ENCODE peak calls at places on chromosomes 12 and 14, in four cellular contexts. One of them, this sample, is unnamed.
A peak's percentile ranks its signal among the peaks of the same experiment; 100 is the strongest.

GRCh38 chr14:71117839-71118743 is 210.8 kb downstream of the PCNX1 start:
- DNase-seq in WTC11: no peak
- DNase-seq in SK-N-SH: no peak
- DNase-seq in K562: no peak
- DNase-seq in this sample: peak; percentile 18

GRCh38 chr14:90301580-90302181 is 30.1 kb downstream of the NRDE2 start:
- DNase-seq in WTC11: no peak
- DNase-seq in SK-N-SH: peak; percentile 51
- DNase-seq in K562: peak; percentile 6
- DNase-seq in this sample: peak; percentile 30

GRCh38 chr12:52691076-52691764 is 11.0 kb upstream of the KRT1 start:
- DNase-seq in WTC11: peak; percentile 63
- DNase-seq in SK-N-SH: peak; percentile 70
- DNase-seq in K562: no peak
- DNase-seq in this sample: no peak

GRCh38 chr14:31190717-31191263 is 16.8 kb downstream of the HECTD1 start:
- DNase-seq in WTC11: no peak
- DNase-seq in SK-N-SH: no peak
- DNase-seq in K562: no peak
- DNase-seq in this sample: no peak

GRCh38 chr12:39331539-39332261 is 111.2 kb downstream of the KIF21A start:
- DNase-seq in WTC11: no peak
- DNase-seq in SK-N-SH: no peak
- DNase-seq in K562: no peak
- DNase-seq in this sample: no peak

GRCh38 chr12:95184119-95184518 is 33.1 kb downstream of the FGD6 start:
- DNase-seq in WTC11: no peak
- DNase-seq in SK-N-SH: no peak
- DNase-seq in K562: no peak
- DNase-seq in this sample: no peak

GRCh38 chr12:2402180-2402579 is 349.4 kb downstream of the CACNA1C start:
- DNase-seq in WTC11: no peak
- DNase-seq in SK-N-SH: peak; percentile 42
- DNase-seq in K562: no peak
- DNase-seq in this sample: no peak

GRCh38 chr12:75735853-75736252 is 224.4 kb upstream of the KRR1 start:
- DNase-seq in WTC11: no peak
- DNase-seq in SK-N-SH: no peak
- DNase-seq in K562: no peak
- DNase-seq in this sample: no peak

GRCh38 chr12:47417146-47417545 is 288.7 kb downstream of the RPAP3 start:
- DNase-seq in WTC11: no peak
- DNase-seq in SK-N-SH: no peak
- DNase-seq in K562: no peak
- DNase-seq in this sample: no peak

GRCh38 chr14:106670006-106670405 is 1143.6 kb downstream of the TMEM121 start:
- DNase-seq in WTC11: no peak
- DNase-seq in SK-N-SH: no peak
- DNase-seq in K562: no peak
- DNase-seq in this sample: no peak

GRCh38 chr14:72291908-72292688 is 359.9 kb downstream of the RGS6 start:
- DNase-seq in WTC11: peak; percentile 29
- DNase-seq in SK-N-SH: peak; percentile 31
- DNase-seq in K562: peak; percentile 20
- DNase-seq in this sample: peak; percentile 24

GRCh38 chr12:107491856-107492255 is 193.7 kb upstream of the PWP1 start:
- DNase-seq in WTC11: no peak
- DNase-seq in SK-N-SH: no peak
- DNase-seq in K562: no peak
- DNase-seq in this sample: no peak

GRCh38 chr12:69553626-69554248 is 31.5 kb upstream of the CCT2 start:
- DNase-seq in WTC11: no peak
- DNase-seq in SK-N-SH: peak; percentile 39
- DNase-seq in K562: peak; percentile 22
- DNase-seq in this sample: peak; percentile 11

GRCh38 chr12:82187595-82187994 is 170.6 kb downstream of the CCDC59 start:
- DNase-seq in WTC11: no peak
- DNase-seq in SK-N-SH: no peak
- DNase-seq in K562: no peak
- DNase-seq in this sample: no peak

GRCh38 chr12:102050660-102051430 is 10.9 kb downstream of the WASHC3 start:
- DNase-seq in WTC11: no peak
- DNase-seq in SK-N-SH: no peak
- DNase-seq in K562: no peak
- DNase-seq in this sample: no peak

GRCh38 chr12:124588689-124589318 is 21.4 kb upstream of the NCOR2 start:
- DNase-seq in WTC11: no peak
- DNase-seq in SK-N-SH: no peak
- DNase-seq in K562: peak; percentile 36
- DNase-seq in this sample: no peak

GRCh38 chr12:104720346-104721064 is 237.6 kb downstream of the SLC41A2 start:
- DNase-seq in WTC11: no peak
- DNase-seq in SK-N-SH: no peak
- DNase-seq in K562: no peak
- DNase-seq in this sample: no peak

GRCh38 chr14:87993485-87993809 is 465 bp upstream of the GALC start:
- DNase-seq in WTC11: no peak
- DNase-seq in SK-N-SH: no peak
- DNase-seq in K562: no peak
- DNase-seq in this sample: no peak

GRCh38 chr14:67965684-67966083 is 146.1 kb downstream of the RAD51B start:
- DNase-seq in WTC11: no peak
- DNase-seq in SK-N-SH: no peak
- DNase-seq in K562: no peak
- DNase-seq in this sample: no peak

GRCh38 chr14:54814076-54814475 is 88.5 kb downstream of the GCH1 start:
- DNase-seq in WTC11: peak; percentile 72
- DNase-seq in SK-N-SH: no peak
- DNase-seq in K562: peak; percentile 60
- DNase-seq in this sample: no peak

GRCh38 chr12:56243731-56244181 is 13.9 kb downstream of the SLC39A5 start:
- DNase-seq in WTC11: no peak
- DNase-seq in SK-N-SH: peak; percentile 69
- DNase-seq in K562: peak; percentile 70
- DNase-seq in this sample: peak; percentile 41

GRCh38 chr12:129566800-129567199 is 337.0 kb downstream of the TMEM132D start:
- DNase-seq in WTC11: no peak
- DNase-seq in SK-N-SH: no peak
- DNase-seq in K562: no peak
- DNase-seq in this sample: no peak

GRCh38 chr12:110279976-110280783 is 867 bp upstream of the ATP2A2 start:
- DNase-seq in WTC11: peak; percentile 59
- DNase-seq in SK-N-SH: peak; percentile 76
- DNase-seq in K562: peak; percentile 54
- DNase-seq in this sample: no peak

GRCh38 chr14:55580401-55581010 is 499 bp downstream of the KTN1 start:
- DNase-seq in WTC11: peak; percentile 57
- DNase-seq in SK-N-SH: peak; percentile 79
- DNase-seq in K562: peak; percentile 25
- DNase-seq in this sample: no peak

GRCh38 chr12:11638271-11638916 is 11.1 kb upstream of the ETV6 start:
- DNase-seq in WTC11: no peak
- DNase-seq in SK-N-SH: no peak
- DNase-seq in K562: no peak
- DNase-seq in this sample: no peak

GRCh38 chr12:40691913-40692616 is at the start of gene CNTN1:
- DNase-seq in WTC11: peak; percentile 92
- DNase-seq in SK-N-SH: peak; percentile 97
- DNase-seq in K562: peak; percentile 1
- DNase-seq in this sample: no peak

GRCh38 chr14:93548102-93548843 is 117.5 kb downstream of the UNC79 start:
- DNase-seq in WTC11: no peak
- DNase-seq in SK-N-SH: no peak
- DNase-seq in K562: no peak
- DNase-seq in this sample: no peak

GRCh38 chr12:115335594-115335993 is 651.6 kb upstream of the TBX3 start:
- DNase-seq in WTC11: no peak
- DNase-seq in SK-N-SH: no peak
- DNase-seq in K562: no peak
- DNase-seq in this sample: no peak

GRCh38 chr12:92977326-92977725 is 48.2 kb upstream of the EEA1 start:
- DNase-seq in WTC11: no peak
- DNase-seq in SK-N-SH: no peak
- DNase-seq in K562: no peak
- DNase-seq in this sample: no peak

GRCh38 chr12:126747530-126748149 is 1519.3 kb upstream of the TMEM132C start:
- DNase-seq in WTC11: peak; percentile 12
- DNase-seq in SK-N-SH: peak; percentile 69
- DNase-seq in K562: peak; percentile 67
- DNase-seq in this sample: peak; percentile 9

GRCh38 chr12:32483499-32483898 is 84.1 kb downstream of the FGD4 start:
- DNase-seq in WTC11: no peak
- DNase-seq in SK-N-SH: no peak
- DNase-seq in K562: no peak
- DNase-seq in this sample: no peak

GRCh38 chr14:92579244-92579643 is 65.7 kb downstream of the RIN3 start:
- DNase-seq in WTC11: no peak
- DNase-seq in SK-N-SH: no peak
- DNase-seq in K562: no peak
- DNase-seq in this sample: no peak

GRCh38 chr12:116712458-116713303 is 25.2 kb downstream of the SPRING1 start:
- DNase-seq in WTC11: no peak
- DNase-seq in SK-N-SH: no peak
- DNase-seq in K562: no peak
- DNase-seq in this sample: no peak

GRCh38 chr14:72389200-72389599 is 457.0 kb downstream of the RGS6 start:
- DNase-seq in WTC11: no peak
- DNase-seq in SK-N-SH: no peak
- DNase-seq in K562: no peak
- DNase-seq in this sample: no peak

GRCh38 chr12:121709478-121709890 is 3.1 kb upstream of the TMEM120B start:
- DNase-seq in WTC11: no peak
- DNase-seq in SK-N-SH: no peak
- DNase-seq in K562: no peak
- DNase-seq in this sample: peak; percentile 54

GRCh38 chr12:21751517-21751916 is 23.0 kb downstream of the KCNJ8 start:
- DNase-seq in WTC11: no peak
- DNase-seq in SK-N-SH: no peak
- DNase-seq in K562: peak; percentile 11
- DNase-seq in this sample: no peak

GRCh38 chr14:66650491-66650911 is 142.6 kb downstream of the GPHN start:
- DNase-seq in WTC11: no peak
- DNase-seq in SK-N-SH: no peak
- DNase-seq in K562: no peak
- DNase-seq in this sample: no peak

GRCh38 chr14:66651536-66652220 is 143.7 kb downstream of the GPHN start:
- DNase-seq in WTC11: no peak
- DNase-seq in SK-N-SH: no peak
- DNase-seq in K562: no peak
- DNase-seq in this sample: no peak

GRCh38 chr14:66645716-66646115 is 137.8 kb downstream of the GPHN start:
- DNase-seq in WTC11: no peak
- DNase-seq in SK-N-SH: no peak
- DNase-seq in K562: no peak
- DNase-seq in this sample: peak; percentile 25

GRCh38 chr14:66652736-66653135 is 144.8 kb downstream of the GPHN start:
- DNase-seq in WTC11: no peak
- DNase-seq in SK-N-SH: no peak
- DNase-seq in K562: no peak
- DNase-seq in this sample: no peak

GRCh38 chr14:66649515-66649914 is 141.6 kb downstream of the GPHN start:
- DNase-seq in WTC11: no peak
- DNase-seq in SK-N-SH: no peak
- DNase-seq in K562: no peak
- DNase-seq in this sample: no peak
- TF ChIP-seq FOXJ3 in WTC11: no peak
- TF ChIP-seq FOXJ3 in SK-N-SH: no peak
- TF ChIP-seq FOXJ3 in K562: no peak
- TF ChIP-seq FOXJ3 in this sample: no peak

DNA sequence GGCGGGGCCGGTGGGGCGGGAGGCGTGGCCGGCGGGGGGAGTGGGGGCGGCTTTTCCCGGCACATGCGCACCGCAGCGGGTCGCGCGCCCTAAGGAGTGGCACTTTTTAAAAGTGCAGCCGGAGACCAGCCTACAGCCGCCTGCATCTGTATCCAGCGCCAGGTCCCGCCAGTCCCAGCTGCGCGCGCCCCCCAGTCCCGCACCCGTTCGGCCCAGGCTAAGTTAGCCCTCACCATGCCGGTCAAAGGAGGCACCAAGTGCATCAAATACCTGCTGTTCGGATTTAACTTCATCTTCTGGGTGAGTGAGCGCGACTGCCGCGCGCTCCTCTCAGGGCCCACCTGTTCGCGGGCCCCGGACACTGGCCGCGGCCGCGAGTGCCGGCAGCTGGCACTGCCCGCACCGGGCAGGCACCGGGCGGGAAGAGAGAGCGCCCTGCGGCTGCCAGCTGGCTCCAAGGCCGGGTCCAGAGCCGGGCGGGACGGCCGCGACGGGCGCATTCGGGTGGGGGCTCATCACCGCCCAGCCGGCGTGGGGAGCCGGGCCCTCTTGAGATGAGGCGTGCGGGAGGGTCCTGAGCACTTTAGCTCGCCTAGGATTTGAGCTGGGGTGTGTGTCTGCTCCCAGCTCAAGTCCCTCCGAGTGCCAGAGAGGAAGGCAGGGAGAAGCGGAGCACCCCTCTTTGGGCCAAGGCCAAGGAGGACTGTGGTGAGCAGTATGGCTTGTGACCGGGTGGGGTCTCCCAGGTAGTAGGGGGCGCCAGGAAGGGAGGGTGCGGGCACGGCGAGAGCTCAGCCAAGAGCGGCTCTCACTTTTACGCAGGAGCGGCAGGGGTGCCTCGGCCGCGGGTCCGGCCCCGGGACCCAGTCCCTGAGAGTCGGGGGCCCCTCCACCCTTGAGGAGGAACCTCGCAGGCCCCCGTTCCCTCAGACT is at the start of gene CD9:
- DNase-seq in WTC11: peak; percentile 72
- DNase-seq in SK-N-SH: peak; percentile 88
- DNase-seq in K562: peak; percentile 24
- DNase-seq in this sample: no peak
- TF ChIP-seq FOXJ3 in WTC11: no peak
- TF ChIP-seq FOXJ3 in SK-N-SH: no peak
- TF ChIP-seq FOXJ3 in K562: no peak
- TF ChIP-seq FOXJ3 in this sample: no peak

GRCh38 chr14:77923131-77923933 is 123.4 kb downstream of the ADCK1 start:
- DNase-seq in WTC11: no peak
- DNase-seq in SK-N-SH: peak; percentile 80
- DNase-seq in K562: peak; percentile 88
- DNase-seq in this sample: no peak
- TF ChIP-seq FOXJ3 in WTC11: no peak
- TF ChIP-seq FOXJ3 in SK-N-SH: no peak
- TF ChIP-seq FOXJ3 in K562: no peak
- TF ChIP-seq FOXJ3 in this sample: no peak

GRCh38 chr14:22699801-22700564 is 55.8 kb upstream of the OR6J1 start:
- DNase-seq in WTC11: no peak
- DNase-seq in SK-N-SH: no peak
- DNase-seq in K562: peak; percentile 77
- DNase-seq in this sample: peak; percentile 100
- TF ChIP-seq FOXJ3 in WTC11: no peak
- TF ChIP-seq FOXJ3 in SK-N-SH: no peak
- TF ChIP-seq FOXJ3 in K562: no peak
- TF ChIP-seq FOXJ3 in this sample: peak; percentile 69

GRCh38 chr12:113950873-113951272 is 15.3 kb downstream of the RBM19 start:
- DNase-seq in WTC11: no peak
- DNase-seq in SK-N-SH: no peak
- DNase-seq in K562: no peak
- DNase-seq in this sample: no peak
- TF ChIP-seq FOXJ3 in WTC11: no peak
- TF ChIP-seq FOXJ3 in SK-N-SH: no peak
- TF ChIP-seq FOXJ3 in K562: no peak
- TF ChIP-seq FOXJ3 in this sample: no peak